ENCODE peak calls at places on chromosomes 4 and X, in five cellular contexts. D is AG10803, Q is left lung, W is amygdala, Y is posterior cingulate gyrus. X is an unnamed sample.

GRCh38 chrX:11099465-11099864 is 11.7 kb upstream of the HCCS start:
- DNase-seq in W (no peak), Q (no peak), D (no peak), Y (no peak), X (no peak)

GRCh38 chr4:70183168-70183939 is 12.2 kb upstream of the ODAM start:
- DNase-seq in Y (no peak), Q (no peak), D (peak), W (no peak), X (no peak)

GRCh38 chrX:66602381-66602938 is 36.4 kb downstream of the EDA2R start:
- DNase-seq in W (peak), Q (no peak), D (no peak), Y (peak), X (no peak)

GRCh38 chr4:83906561-83906960 is 370.7 kb downstream of the GPAT3 start:
- DNase-seq in D (peak), Q (no peak), Y (no peak), W (no peak), X (no peak)

GRCh38 chr4:82777857-82778525 is 20.6 kb downstream of the SCD5 start:
- DNase-seq in D (no peak), W (no peak), Q (no peak), Y (no peak), X (no peak)

GRCh38 chr4:174216935-174217272 is 66.6 kb downstream of the FBXO8 start:
- DNase-seq in D (no peak), Q (no peak), W (no peak), Y (no peak), X (no peak)

GRCh38 chrX:9573282-9574106 is 108.6 kb downstream of the TBL1X start:
- DNase-seq in Y (no peak), Q (no peak), D (no peak), W (no peak), X (no peak)

GRCh38 chr4:37890501-37891220 is at the start of gene TBC1D1:
- DNase-seq in W (peak), Y (peak), Q (peak), D (no peak), X (peak)

GRCh38 chrX:24594531-24594930 is 52.6 kb downstream of the PCYT1B start:
- DNase-seq in Q (no peak), Y (no peak), W (peak), D (no peak), X (peak)

X was measured in G401.